ENCODE peak calls at places on chromosomes 5 and 9, in seven cellular contexts. H is right atrium auricular region; X is HFFc6; I is activated T-helper 1 cell treated with Interleukin-2 at 50 U/mL for 16 hours; T is fibroblast of pulmonary artery; K is left cardiac atrium; O is CD8-positive, alpha-beta T cell. Z is an unnamed sample.

GRCh38 chr9:127846451-127847154 is 7.9 kb downstream of the ENG start:
- DNase-seq in T (no peak), K (peak; percentile 75), I (no peak), X (no peak), H (peak; percentile 75), O (no peak), Z (no peak)

GRCh38 chr5:65364907-65365306 is 116.8 kb downstream of the ADAMTS6 start:
- DNase-seq in X (no peak), O (no peak), H (no peak), T (peak; percentile 40), I (no peak), K (no peak), Z (no peak)

GRCh38 chr5:52809884-52810283 is 22.2 kb downstream of the ITGA1 start:
- DNase-seq in X (peak; percentile 45), O (no peak), T (no peak), H (no peak), K (no peak), I (no peak), Z (no peak)

GRCh38 chr9:127805620-127806019 is 2.9 kb downstream of the FPGS start:
- DNase-seq in O (peak; percentile 40), X (no peak), K (no peak), H (no peak), I (no peak), T (peak; percentile 42), Z (no peak)

GRCh38 chr9:81595887-81596558 is 93.3 kb downstream of the TLE1 start:
- DNase-seq in T (no peak), I (no peak), O (no peak), K (no peak), H (no peak), X (no peak), Z (no peak)

GRCh38 chr5:82984786-82985762 is 92.1 kb downstream of the TMEM167A start:
- DNase-seq in X (no peak), T (no peak), I (no peak), H (no peak), K (no peak), O (no peak), Z (no peak)

GRCh38 chr5:104909803-104910202 is 1347.2 kb upstream of the NUDT12 start:
- DNase-seq in X (no peak), T (no peak), I (no peak), H (no peak), O (no peak), K (no peak), Z (no peak)

GRCh38 chr9:110330484-110331115 is 7.1 kb downstream of the TXNDC8 start:
- DNase-seq in T (peak; percentile 40), O (no peak), I (no peak), K (no peak), X (peak; percentile 4), H (no peak), Z (no peak)

GRCh38 chr5:160064441-160064840 is 54.8 kb downstream of the PWWP2A start:
- DNase-seq in O (no peak), T (no peak), X (no peak), I (no peak), H (no peak), K (no peak), Z (no peak)

GRCh38 chr5:31604240-31604639 is 34.7 kb upstream of the PDZD2 start:
- DNase-seq in X (no peak), K (no peak), T (no peak), H (no peak), O (no peak), I (no peak), Z (no peak)

GRCh38 chr5:122192883-122193496 is 63.6 kb downstream of the ZNF474 start:
- DNase-seq in I (no peak), K (no peak), H (no peak), X (peak; percentile 74), O (no peak), T (peak; percentile 81), Z (no peak)

GRCh38 chr9:116007824-116008223 is 145.8 kb upstream of the PAPPA start:
- DNase-seq in K (no peak), H (no peak), T (no peak), I (no peak), O (no peak), X (no peak), Z (no peak)

GRCh38 chr9:84669293-84670105 is at the start of gene NTRK2:
- DNase-seq in I (no peak), O (no peak), K (peak; percentile 67), T (peak; percentile 12), X (no peak), H (no peak), Z (no peak)

GRCh38 chr9:108517591-108518365 is 338.0 kb downstream of the ACTL7B start:
- DNase-seq in K (no peak), H (no peak), X (no peak), I (no peak), T (peak; percentile 12), O (no peak), Z (no peak)

GRCh38 chr5:155278524-155278923 is 265.0 kb downstream of the KIF4B start:
- DNase-seq in K (no peak), I (no peak), T (no peak), H (no peak), O (no peak), X (no peak), Z (no peak)

GRCh38 chr5:169127431-169127830 is 173.5 kb downstream of the SLIT3 start:
- DNase-seq in X (no peak), T (no peak), I (no peak), K (no peak), H (no peak), O (no peak), Z (no peak)

GRCh38 chr5:36301858-36302603 is at the start of gene RANBP3L:
- DNase-seq in X (no peak), K (peak; percentile 21), H (no peak), I (no peak), T (peak; percentile 34), O (no peak), Z (no peak)

GRCh38 chr9:15278839-15279238 is 28.2 kb downstream of the TTC39B start:
- DNase-seq in I (no peak), T (no peak), X (no peak), K (no peak), H (no peak), O (no peak), Z (no peak)

GRCh38 chr9:37290881-37291485 is 131.5 kb upstream of the GRHPR start:
- DNase-seq in I (no peak), H (no peak), O (no peak), T (peak; percentile 90), X (peak; percentile 71), K (no peak), Z (no peak)

GRCh38 chr5:17425385-17426070 is 72.5 kb upstream of the TAF11L2 start:
- DNase-seq in I (no peak), T (no peak), K (no peak), X (no peak), H (no peak), O (no peak), Z (no peak)